ENCODE peak calls at places on chromosomes 11 and 22, in five cellular contexts. E is thoracic aorta, Q is esophagus squamous epithelium, J is pancreas, T is fibroblast of lung. D is an unnamed sample.
A peak's percentile ranks its signal among the peaks of the same experiment; 100 is the strongest.

GRCh38 chr11:19972637-19973036 is 187.6 kb downstream of the DBX1 start:
- DNase-seq in E (no peak), Q (no peak), J (no peak), T (no peak), D (no peak)

GRCh38 chr11:2383823-2384722 is 7.0 kb downstream of the CD81 start:
- DNase-seq in E (no peak), Q (no peak), J (no peak), T (no peak), D (no peak)

GRCh38 chr22:37119872-37120271 is 10.4 kb upstream of the TMPRSS6 start:
- DNase-seq in E (no peak), Q (no peak), J (no peak), T (no peak), D (no peak)

GRCh38 chr11:33635161-33635560 is 65.5 kb downstream of the C11orf91 start:
- DNase-seq in E (no peak), Q (no peak), J (no peak), T (peak; percentile 76), D (no peak)

GRCh38 chr22:29216873-29217666 is 11.4 kb downstream of the EMID1 start:
- DNase-seq in E (no peak), Q (no peak), J (peak; percentile 80), T (no peak), D (no peak)

GRCh38 chr11:124762077-124762623 is at the start of gene ESAM:
- DNase-seq in E (no peak), Q (no peak), J (peak; percentile 77), T (no peak), D (peak; percentile 86)

GRCh38 chr22:23424031-23424430 is 156.1 kb downstream of the IGLL1 start:
- DNase-seq in E (no peak), Q (no peak), J (no peak), T (no peak), D (no peak)

GRCh38 chr22:19767427-19768380 is 7.1 kb downstream of the TBX1 start:
- DNase-seq in E (no peak), Q (no peak), J (no peak), T (no peak), D (no peak)

GRCh38 chr11:14642873-14643696 is 519 bp upstream of the PDE3B start:
- DNase-seq in E (no peak), Q (no peak), J (peak; percentile 54), T (no peak), D (peak; percentile 31)

GRCh38 chr11:16359369-16359768 is 3.0 kb upstream of the SOX6 start:
- DNase-seq in E (no peak), Q (no peak), J (no peak), T (no peak), D (no peak)

GRCh38 chr22:31206896-31207687 is 5.0 kb upstream of the LIMK2 start:
- DNase-seq in E (no peak), Q (no peak), J (no peak), T (no peak), D (peak; percentile 74)

GRCh38 chr22:42493393-42493792 is 26.2 kb downstream of the RRP7A start:
- DNase-seq in E (no peak), Q (no peak), J (no peak), T (no peak), D (no peak)

GRCh38 chr22:43270314-43270908 is 72.8 kb downstream of the SCUBE1 start:
- DNase-seq in E (no peak), Q (no peak), J (no peak), T (no peak), D (peak; percentile 49)

GRCh38 chr11:59901306-59901705 is 22.7 kb downstream of the OOSP3 start:
- DNase-seq in E (no peak), Q (no peak), J (no peak), T (no peak), D (no peak)

GRCh38 chr11:65651589-65652510 is 10.9 kb downstream of the RELA start:
- DNase-seq in E (no peak), Q (no peak), J (peak; percentile 60), T (peak; percentile 83), D (no peak)

GRCh38 chr11:19660076-19660475 is 52.6 kb upstream of the NAV2 start:
- DNase-seq in E (no peak), Q (no peak), J (no peak), T (peak; percentile 70), D (peak; percentile 12)

GRCh38 chr11:1226226-1226961 is 3.5 kb downstream of the MUC5B start:
- DNase-seq in E (no peak), Q (no peak), J (peak; percentile 56), T (no peak), D (peak; percentile 38)

GRCh38 chr11:45333506-45333971 is 47.4 kb upstream of the SYT13 start:
- DNase-seq in E (no peak), Q (no peak), J (no peak), T (peak; percentile 85), D (no peak)

GRCh38 chr11:40295466-40295865 is 1164.0 kb downstream of the LRRC4C start:
- DNase-seq in E (no peak), Q (no peak), J (no peak), T (no peak), D (no peak)
- TF ChIP-seq CTCF in E (no peak), Q (no peak), J (no peak), T (peak; percentile 4), D (no peak)

DNA sequence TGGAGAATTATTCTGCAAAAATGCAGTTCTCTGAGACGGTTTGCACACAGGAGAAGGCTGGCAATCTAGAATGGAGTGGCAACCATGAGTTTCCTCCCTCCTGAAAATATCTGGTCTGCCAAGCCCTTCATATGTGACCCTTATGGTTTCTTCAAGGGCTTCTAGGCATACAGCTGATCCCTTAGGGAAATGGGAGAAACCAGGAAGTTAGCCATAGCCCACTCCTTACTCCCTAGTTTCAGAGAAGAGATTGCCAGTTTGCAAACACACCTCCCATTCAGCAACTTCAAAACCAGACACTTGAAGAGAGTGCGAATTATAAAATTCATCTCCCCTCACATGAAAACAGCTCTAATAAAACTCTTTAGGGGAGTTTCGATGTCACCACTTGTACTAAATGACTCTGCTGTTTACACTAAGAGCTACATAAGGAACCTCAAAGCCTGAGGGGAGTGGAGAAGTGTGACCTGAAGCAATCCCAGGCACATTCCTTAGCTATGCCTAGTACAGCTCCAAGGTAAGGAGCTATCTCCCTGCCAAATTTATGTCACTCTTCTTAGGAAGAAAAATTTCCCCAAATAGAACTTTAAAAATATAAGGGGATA is 8.3 kb downstream of the LGR4 start:
- DNase-seq in E (no peak), Q (no peak), J (no peak), T (no peak), D (no peak)
- H3K4me1 ChIP-seq in E (peaks cover 59% of the 10 kb centered on the region), Q (peaks cover 78% of the 10 kb centered on the region), J (peaks cover 40% of the 10 kb centered on the region), T (peaks cover 9% of the 10 kb centered on the region), D (peaks cover 40% of the 10 kb centered on the region)

DNA sequence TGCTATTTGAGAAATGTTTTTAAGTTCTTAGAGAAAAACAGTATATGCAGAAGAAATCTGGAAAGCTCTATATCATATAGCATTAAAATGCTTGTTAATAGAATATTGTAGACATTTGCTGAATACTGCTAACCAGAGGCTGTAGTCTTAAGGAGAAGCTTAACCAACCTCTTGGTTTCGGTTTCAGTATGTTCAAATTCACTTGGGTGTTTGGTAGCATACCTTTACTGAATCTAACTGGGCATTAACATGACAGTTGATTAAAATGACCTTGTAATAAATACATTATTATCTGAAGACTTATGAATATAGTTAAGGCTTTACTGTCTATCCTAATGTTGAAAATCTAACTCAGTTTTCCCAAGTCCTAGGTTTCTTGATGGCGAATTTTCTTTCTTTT is 5.4 kb downstream of the PCF11 start:
- DNase-seq in E (no peak), Q (no peak), J (no peak), T (peak; percentile 31), D (no peak)
- H3K4me3 ChIP-seq in E (peak overlapping the region; percentile 10), Q (peak overlapping the region; percentile 4), J (no peak overlapping the region), T (no peak overlapping the region), D (no peak overlapping the region)

DNA sequence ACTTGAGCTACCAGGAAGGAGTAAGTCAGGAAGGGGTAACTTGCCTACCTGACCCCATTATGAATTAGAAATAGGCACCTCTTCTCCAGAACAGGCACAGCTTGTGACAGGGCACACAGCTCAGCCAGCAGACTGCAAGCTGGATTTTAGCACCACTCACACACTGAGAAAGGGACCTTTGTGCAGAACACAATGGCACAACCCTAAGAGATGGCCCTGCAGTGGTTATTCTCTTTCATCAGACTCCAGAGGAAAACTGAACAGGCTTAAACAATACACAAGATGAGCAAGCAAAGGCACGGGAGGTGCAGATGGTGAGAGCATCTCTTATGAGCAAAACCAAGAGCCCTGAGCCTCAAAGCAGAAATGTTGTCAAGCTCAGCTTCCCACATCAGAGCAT is 93.8 kb upstream of the LRRC55 start:
- DNase-seq in E (no peak), Q (no peak), J (no peak), T (no peak), D (no peak)
- TF ChIP-seq CTCF in E (no peak), Q (no peak), J (no peak), T (no peak), D (no peak)

GRCh38 chr22:39288135-39288898 is 31.1 kb downstream of the RPL3 start:
- DNase-seq in E (no peak), Q (no peak), J (no peak), T (no peak), D (no peak)
- H3K4me1 ChIP-seq in E (peaks cover 31% of the 10 kb centered on the region), Q (peaks cover 56% of the 10 kb centered on the region), J (peaks cover 31% of the 10 kb centered on the region), T (peaks cover 4% of the 10 kb centered on the region), D (peaks cover 28% of the 10 kb centered on the region)

DNA sequence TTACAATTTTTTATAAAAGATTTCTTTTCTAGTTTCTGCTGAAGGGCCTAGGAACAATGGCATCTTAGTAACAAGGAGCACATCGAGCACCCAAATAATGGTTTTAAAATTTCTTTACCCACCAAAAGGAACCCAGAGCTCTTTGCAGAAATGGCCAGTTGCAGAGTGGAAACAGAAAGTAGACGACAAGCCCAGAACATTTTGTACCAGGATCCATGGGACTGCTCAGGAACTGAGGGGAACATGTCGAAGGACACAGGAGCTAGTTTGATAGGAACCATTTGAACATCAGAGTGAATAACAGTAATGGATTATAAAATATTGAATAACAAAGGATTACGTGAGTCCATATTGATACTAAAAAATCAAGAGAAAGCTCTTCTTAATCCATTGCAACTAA is 17.3 kb downstream of the PANX1 start:
- DNase-seq in E (no peak), Q (no peak), J (no peak), T (no peak), D (no peak)
- H3K4me3 ChIP-seq in E (no peak overlapping the region), Q (no peak overlapping the region), J (no peak overlapping the region), T (no peak overlapping the region), D (no peak overlapping the region)

DNA sequence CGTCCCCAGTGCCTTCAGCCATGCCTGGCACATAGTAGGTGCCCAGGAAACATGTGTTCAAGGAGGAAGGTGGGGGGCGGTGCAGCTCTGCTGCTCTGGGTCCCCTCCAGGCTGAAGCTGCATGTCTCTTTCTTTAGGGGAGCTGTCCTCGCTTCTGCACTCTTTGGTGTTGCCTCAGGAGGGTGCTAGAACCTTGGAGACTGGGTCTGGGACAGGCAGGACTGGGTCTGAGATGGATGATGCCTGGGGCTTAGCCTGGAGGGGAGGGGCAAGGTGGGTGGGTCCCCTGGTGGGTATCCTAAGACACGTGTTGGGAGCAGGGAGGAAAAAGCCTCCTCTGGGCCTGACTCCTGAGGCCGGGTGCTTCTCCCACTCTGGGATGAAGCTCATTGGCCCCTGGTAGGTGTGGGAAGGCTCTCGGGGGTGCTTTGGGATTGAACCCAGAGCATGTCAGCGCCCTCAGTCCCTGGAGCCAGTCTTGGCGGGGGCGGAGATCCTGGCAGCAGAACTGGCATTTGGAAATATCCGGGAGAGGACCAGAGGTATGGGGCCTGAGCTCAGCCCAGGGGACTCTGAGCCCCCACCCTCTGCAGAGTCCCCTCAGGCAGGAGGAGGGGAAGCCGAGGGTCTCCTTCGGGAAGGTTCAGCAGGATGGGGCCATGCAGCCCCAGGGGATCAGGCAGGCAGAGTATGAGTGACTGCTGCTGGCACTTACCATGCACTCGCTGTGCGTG is 6.7 kb upstream of the GSTP1 start:
- DNase-seq in E (no peak), Q (no peak), J (no peak), T (no peak), D (no peak)
- TF ChIP-seq CTCF in E (no peak), Q (no peak), J (no peak), T (no peak), D (no peak)

GRCh38 chr11:31872074-31872440 is 60.9 kb upstream of the PAX6 start:
- DNase-seq in E (no peak), Q (no peak), J (no peak), T (no peak), D (no peak)
- H3K4me1 ChIP-seq in E (no peaks in the 10 kb centered on the region), Q (peaks cover 5% of the 10 kb centered on the region), J (no peaks in the 10 kb centered on the region), T (no peaks in the 10 kb centered on the region), D (no peaks in the 10 kb centered on the region)

D was measured in Caco-2.